ENCODE peak calls at places on chromosomes 13 and 19, in eight cellular contexts. K is heart left ventricle, E is psoas muscle, S is thyroid gland, J is BE2C, Y is hepatocyte, A is Panc1, Q is tibial artery. B is an unnamed sample.

GRCh38 chr13:26074706-26075105 is 22.9 kb upstream of the SHISA2 start:
- DNase-seq in K (no peak), E (no peak), S (peak; percentile 74), J (no peak), Y (peak; percentile 13), A (no peak), Q (no peak), B (no peak)

GRCh38 chr19:16849168-16849567 is 20.0 kb downstream of the SIN3B start:
- DNase-seq in K (no peak), E (no peak), S (no peak), J (no peak), Y (no peak), A (peak; percentile 47), Q (no peak), B (no peak)

GRCh38 chr19:52148256-52148655 is 8.5 kb upstream of the ZNF616 start:
- DNase-seq in K (no peak), E (no peak), S (no peak), J (no peak), Y (no peak), A (no peak), Q (no peak), B (no peak)

GRCh38 chr19:42548545-42548944 is 20.3 kb upstream of the CEACAM1 start:
- DNase-seq in K (no peak), E (no peak), S (no peak), J (no peak), Y (no peak), A (no peak), Q (no peak), B (no peak)

GRCh38 chr13:99339736-99340392 is 32.7 kb upstream of the GPR183 start:
- DNase-seq in K (no peak), E (peak; percentile 39), S (peak; percentile 52), J (no peak), Y (no peak), A (no peak), Q (no peak), B (no peak)

GRCh38 chr13:99007414-99007986 is 29.6 kb upstream of the DOCK9 start:
- DNase-seq in K (no peak), E (no peak), S (no peak), J (no peak), Y (no peak), A (no peak), Q (no peak), B (no peak)

GRCh38 chr19:38664503-38665211 is 17.2 kb downstream of the ACTN4 start:
- DNase-seq in K (no peak), E (peak; percentile 57), S (no peak), J (no peak), Y (no peak), A (no peak), Q (no peak), B (no peak)

GRCh38 chr19:48798937-48799336 is 11.9 kb downstream of the BCAT2 start:
- DNase-seq in K (no peak), E (no peak), S (no peak), J (no peak), Y (no peak), A (no peak), Q (no peak), B (no peak)

GRCh38 chr13:35139591-35139990 is 197.5 kb downstream of the NBEA start:
- DNase-seq in K (no peak), E (no peak), S (no peak), J (no peak), Y (no peak), A (no peak), Q (no peak), B (no peak)

GRCh38 chr19:9570255-9570654 is 14.0 kb downstream of the ZNF121 start:
- DNase-seq in K (no peak), E (no peak), S (no peak), J (no peak), Y (no peak), A (no peak), Q (no peak), B (no peak)

GRCh38 chr19:28964500-28964899 is 248.5 kb downstream of the UQCRFS1 start:
- DNase-seq in K (no peak), E (no peak), S (no peak), J (no peak), Y (no peak), A (no peak), Q (no peak), B (no peak)

GRCh38 chr19:28961772-28962500 is 251.0 kb downstream of the UQCRFS1 start:
- DNase-seq in K (no peak), E (no peak), S (no peak), J (no peak), Y (no peak), A (no peak), Q (no peak), B (no peak)

GRCh38 chr19:28960586-28960985 is 252.4 kb downstream of the UQCRFS1 start:
- DNase-seq in K (no peak), E (no peak), S (no peak), J (no peak), Y (no peak), A (no peak), Q (no peak), B (no peak)

GRCh38 chr19:28963481-28964245 is 249.3 kb downstream of the UQCRFS1 start:
- DNase-seq in K (no peak), E (no peak), S (no peak), J (no peak), Y (no peak), A (no peak), Q (no peak), B (no peak)

DNA sequence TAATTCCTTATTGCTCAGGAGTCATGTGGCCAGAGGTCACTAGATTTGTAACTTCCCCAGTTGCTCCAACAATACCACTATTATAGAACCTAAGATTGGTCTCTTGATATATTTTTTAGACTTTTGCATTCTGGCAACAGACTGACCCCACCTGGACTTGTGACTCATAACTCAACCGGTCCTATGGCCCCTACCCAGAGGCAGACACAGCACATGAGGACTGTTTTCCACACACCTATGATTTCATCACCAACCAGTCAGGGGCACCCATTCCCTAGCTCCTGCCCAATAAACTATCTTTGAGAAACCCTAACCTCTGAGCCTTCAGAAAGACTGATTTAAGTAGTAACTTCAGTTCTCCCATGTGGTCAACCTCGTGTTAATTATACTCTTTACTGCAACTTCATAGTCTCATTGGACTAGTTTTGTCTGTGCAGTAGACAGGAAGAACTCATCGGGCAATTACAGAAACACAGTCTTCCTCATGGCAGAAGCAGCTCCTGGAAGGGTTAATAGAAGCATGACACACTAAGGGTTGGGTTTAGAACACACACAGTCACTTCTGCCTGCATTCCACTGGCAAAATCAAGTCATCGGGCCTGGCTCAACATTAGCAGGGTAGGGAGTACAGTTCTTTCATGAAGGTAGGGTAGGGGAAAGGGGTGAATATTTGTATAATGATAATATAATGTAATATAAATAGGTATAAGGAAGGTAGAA is 251.8 kb downstream of the UQCRFS1 start:
- DNase-seq in K (no peak), E (no peak), S (no peak), J (no peak), Y (no peak), A (no peak), Q (no peak), B (no peak)
- H3K27me3 ChIP-seq in K (no peaks in the 10 kb centered on the region), E (no peaks in the 10 kb centered on the region), S (no peaks in the 10 kb centered on the region), J (no peaks in the 10 kb centered on the region), Y (no peaks in the 10 kb centered on the region), A (no peaks in the 10 kb centered on the region), Q (no peaks in the 10 kb centered on the region), B (no peaks in the 10 kb centered on the region)

GRCh38 chr13:32234914-32235313 is 80.2 kb downstream of the ZAR1L start:
- DNase-seq in K (no peak), E (no peak), S (no peak), J (no peak), Y (no peak), A (no peak), Q (no peak), B (no peak)

GRCh38 chr13:32228330-32229041 is 86.7 kb downstream of the ZAR1L start:
- DNase-seq in K (no peak), E (no peak), S (no peak), J (no peak), Y (no peak), A (no peak), Q (no peak), B (no peak)

GRCh38 chr13:32229443-32229842 is 85.7 kb downstream of the ZAR1L start:
- DNase-seq in K (no peak), E (no peak), S (no peak), J (no peak), Y (no peak), A (no peak), Q (no peak), B (no peak)

GRCh38 chr13:32232263-32232662 is 82.9 kb downstream of the ZAR1L start:
- DNase-seq in K (no peak), E (no peak), S (no peak), J (no peak), Y (no peak), A (no peak), Q (no peak), B (no peak)

DNA sequence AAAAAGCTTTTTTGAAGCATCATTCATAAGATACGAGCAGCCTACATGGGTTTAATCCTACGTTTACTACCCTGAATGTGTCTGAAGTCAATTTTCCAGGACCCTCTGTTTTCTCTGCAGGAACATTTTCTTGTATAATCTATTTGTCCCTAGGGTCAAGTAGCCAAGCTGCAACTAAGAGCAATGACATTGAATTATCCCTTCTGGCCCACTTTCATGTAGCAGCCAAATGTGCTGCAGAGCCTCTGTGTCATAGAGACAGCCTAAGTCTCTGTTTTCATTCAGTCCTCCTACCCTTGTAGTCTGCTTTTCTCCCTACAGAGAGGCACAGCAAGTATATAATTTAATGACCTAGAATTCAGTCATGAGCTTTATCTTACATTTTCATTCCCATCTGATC is 82.1 kb downstream of the ZAR1L start:
- DNase-seq in K (no peak), E (no peak), S (no peak), J (no peak), Y (no peak), A (no peak), Q (no peak), B (no peak)
- H3K36me3 ChIP-seq in K (peaks cover 19% of the 10 kb centered on the region), E (peaks cover 3% of the 10 kb centered on the region), S (no peaks in the 10 kb centered on the region), J (peaks cover 58% of the 10 kb centered on the region), Y (no peaks in the 10 kb centered on the region), A (no peaks in the 10 kb centered on the region), Q (peaks cover 64% of the 10 kb centered on the region), B (no peaks in the 10 kb centered on the region)

GRCh38 chr19:21698215-21698614 is 69.2 kb downstream of the ZNF100 start:
- DNase-seq in K (no peak), E (no peak), S (no peak), J (no peak), Y (peak; percentile 23), A (no peak), Q (no peak), B (no peak)
- TF ChIP-seq CTCF in K (peak; percentile 61), E (peak; percentile 69), S (peak; percentile 70), J (peak; percentile 44), Y (peak; percentile 57), A (peak; percentile 66), Q (peak; percentile 50), B (peak; percentile 21)

GRCh38 chr19:7734220-7735203 is 2.6 kb upstream of the CLEC4G start:
- DNase-seq in K (no peak), E (no peak), S (no peak), J (no peak), Y (no peak), A (no peak), Q (no peak), B (no peak)
- H3K27me3 ChIP-seq in K (peaks cover 4% of the 10 kb centered on the region), E (no peaks in the 10 kb centered on the region), S (peaks cover 11% of the 10 kb centered on the region), J (peaks cover 40% of the 10 kb centered on the region), Y (peaks cover 38% of the 10 kb centered on the region), A (no peaks in the 10 kb centered on the region), Q (no peaks in the 10 kb centered on the region), B (no peaks in the 10 kb centered on the region)

DNA sequence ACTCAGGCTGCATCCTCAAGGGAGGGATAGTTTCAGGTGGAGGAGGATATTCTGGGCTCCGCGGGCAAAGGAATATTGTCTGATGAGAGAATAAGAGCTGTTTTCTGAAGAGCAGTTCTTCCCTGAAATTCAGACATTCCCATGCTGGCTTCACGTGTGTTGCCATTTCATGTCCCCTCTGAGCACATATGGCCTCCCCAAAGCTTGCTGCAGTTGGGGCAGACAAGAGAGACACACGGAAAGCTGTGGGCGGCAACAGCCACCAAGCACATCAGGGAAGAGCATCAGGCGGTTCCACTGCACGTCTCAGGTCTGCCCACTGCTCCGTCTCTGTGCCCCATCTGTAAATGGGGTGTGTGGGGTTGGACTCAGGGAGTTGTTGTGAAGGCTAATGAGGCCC is 247.5 kb upstream of the TSHZ3 start:
- DNase-seq in K (no peak), E (no peak), S (no peak), J (no peak), Y (no peak), A (no peak), Q (no peak), B (no peak)
- H3K36me3 ChIP-seq in K (no peaks in the 10 kb centered on the region), E (no peaks in the 10 kb centered on the region), S (no peaks in the 10 kb centered on the region), J (no peaks in the 10 kb centered on the region), Y (no peaks in the 10 kb centered on the region), A (no peaks in the 10 kb centered on the region), Q (no peaks in the 10 kb centered on the region), B (no peaks in the 10 kb centered on the region)

B was measured in GM06990.